ENCODE peak calls at places on chromosomes 5 and 9, in six cellular contexts. One of them, this sample, is unnamed.

GRCh38 chr5:395156-395920 is 47.6 kb upstream of the EXOC3 start:
- DNase-seq in CD8-positive, alpha-beta T cell: no peak
- DNase-seq in transverse colon: no peak
- DNase-seq in chondrocyte: peak; percentile 92
- DNase-seq in kidney: no peak
- DNase-seq in fibroblast of the aortic adventitia: peak; percentile 72
- DNase-seq in this sample: no peak

GRCh38 chr9:87309236-87309635 is 188.4 kb upstream of the DAPK1 start:
- DNase-seq in CD8-positive, alpha-beta T cell: no peak
- DNase-seq in transverse colon: no peak
- DNase-seq in chondrocyte: no peak
- DNase-seq in kidney: no peak
- DNase-seq in fibroblast of the aortic adventitia: no peak
- DNase-seq in this sample: no peak

GRCh38 chr5:5192681-5193080 is 52.6 kb downstream of the ADAMTS16 start:
- DNase-seq in CD8-positive, alpha-beta T cell: no peak
- DNase-seq in transverse colon: no peak
- DNase-seq in chondrocyte: no peak
- DNase-seq in kidney: no peak
- DNase-seq in fibroblast of the aortic adventitia: peak; percentile 32
- DNase-seq in this sample: no peak

GRCh38 chr9:135076143-135076875 is 11.2 kb upstream of the OLFM1 start:
- DNase-seq in CD8-positive, alpha-beta T cell: no peak
- DNase-seq in transverse colon: no peak
- DNase-seq in chondrocyte: no peak
- DNase-seq in kidney: peak; percentile 55
- DNase-seq in fibroblast of the aortic adventitia: no peak
- DNase-seq in this sample: no peak

GRCh38 chr5:103465891-103466290 is 96.7 kb downstream of the NUDT12 start:
- DNase-seq in CD8-positive, alpha-beta T cell: no peak
- DNase-seq in transverse colon: no peak
- DNase-seq in chondrocyte: no peak
- DNase-seq in kidney: no peak
- DNase-seq in fibroblast of the aortic adventitia: no peak
- DNase-seq in this sample: no peak

GRCh38 chr5:154860123-154860522 is 1.7 kb downstream of the CNOT8 start:
- DNase-seq in CD8-positive, alpha-beta T cell: no peak
- DNase-seq in transverse colon: peak; percentile 39
- DNase-seq in chondrocyte: no peak
- DNase-seq in kidney: peak; percentile 73
- DNase-seq in fibroblast of the aortic adventitia: peak; percentile 57
- DNase-seq in this sample: peak; percentile 75

GRCh38 chr5:52063186-52063585 is 679.9 kb downstream of the ISL1 start:
- DNase-seq in CD8-positive, alpha-beta T cell: no peak
- DNase-seq in transverse colon: no peak
- DNase-seq in chondrocyte: no peak
- DNase-seq in kidney: no peak
- DNase-seq in fibroblast of the aortic adventitia: no peak
- DNase-seq in this sample: peak; percentile 29

GRCh38 chr9:21831841-21832509 is 29.5 kb downstream of the MTAP start:
- DNase-seq in CD8-positive, alpha-beta T cell: no peak
- DNase-seq in transverse colon: no peak
- DNase-seq in chondrocyte: no peak
- DNase-seq in kidney: no peak
- DNase-seq in fibroblast of the aortic adventitia: peak; percentile 90
- DNase-seq in this sample: peak; percentile 95

GRCh38 chr9:5665059-5665458 is 36.2 kb downstream of the RIC1 start:
- DNase-seq in CD8-positive, alpha-beta T cell: no peak
- DNase-seq in transverse colon: no peak
- DNase-seq in chondrocyte: no peak
- DNase-seq in kidney: no peak
- DNase-seq in fibroblast of the aortic adventitia: no peak
- DNase-seq in this sample: no peak

GRCh38 chr5:150645070-150645700 is 4.7 kb downstream of the SYNPO start:
- DNase-seq in CD8-positive, alpha-beta T cell: no peak
- DNase-seq in transverse colon: no peak
- DNase-seq in chondrocyte: peak; percentile 43
- DNase-seq in kidney: peak; percentile 95
- DNase-seq in fibroblast of the aortic adventitia: peak; percentile 90
- DNase-seq in this sample: no peak

GRCh38 chr5:36403601-36404311 is 102.1 kb upstream of the RANBP3L start:
- DNase-seq in CD8-positive, alpha-beta T cell: no peak
- DNase-seq in transverse colon: no peak
- DNase-seq in chondrocyte: no peak
- DNase-seq in kidney: peak; percentile 68
- DNase-seq in fibroblast of the aortic adventitia: peak; percentile 95
- DNase-seq in this sample: no peak

GRCh38 chr9:76799481-76799880 is 35.2 kb downstream of the PCA3 start:
- DNase-seq in CD8-positive, alpha-beta T cell: no peak
- DNase-seq in transverse colon: no peak
- DNase-seq in chondrocyte: no peak
- DNase-seq in kidney: no peak
- DNase-seq in fibroblast of the aortic adventitia: no peak
- DNase-seq in this sample: no peak

GRCh38 chr5:63686938-63687337 is 275.3 kb downstream of the HTR1A start:
- DNase-seq in CD8-positive, alpha-beta T cell: no peak
- DNase-seq in transverse colon: no peak
- DNase-seq in chondrocyte: no peak
- DNase-seq in kidney: no peak
- DNase-seq in fibroblast of the aortic adventitia: no peak
- DNase-seq in this sample: no peak

GRCh38 chr9:75588808-75589207 is 301.7 kb upstream of the PCSK5 start:
- DNase-seq in CD8-positive, alpha-beta T cell: no peak
- DNase-seq in transverse colon: no peak
- DNase-seq in chondrocyte: no peak
- DNase-seq in kidney: no peak
- DNase-seq in fibroblast of the aortic adventitia: no peak
- DNase-seq in this sample: no peak

GRCh38 chr5:13478831-13479465 is 465.5 kb downstream of the DNAH5 start:
- DNase-seq in CD8-positive, alpha-beta T cell: no peak
- DNase-seq in transverse colon: no peak
- DNase-seq in chondrocyte: no peak
- DNase-seq in kidney: no peak
- DNase-seq in fibroblast of the aortic adventitia: peak; percentile 62
- DNase-seq in this sample: peak; percentile 64

GRCh38 chr5:164763211-164763610 is 1257.8 kb downstream of the MAT2B start:
- DNase-seq in CD8-positive, alpha-beta T cell: no peak
- DNase-seq in transverse colon: no peak
- DNase-seq in chondrocyte: no peak
- DNase-seq in kidney: no peak
- DNase-seq in fibroblast of the aortic adventitia: no peak
- DNase-seq in this sample: no peak

GRCh38 chr5:157456301-157456700 is 3.7 kb upstream of the NIPAL4 start:
- DNase-seq in CD8-positive, alpha-beta T cell: no peak
- DNase-seq in transverse colon: no peak
- DNase-seq in chondrocyte: no peak
- DNase-seq in kidney: no peak
- DNase-seq in fibroblast of the aortic adventitia: no peak
- DNase-seq in this sample: no peak

GRCh38 chr5:99285606-99286005 is 356.8 kb upstream of the CHD1 start:
- DNase-seq in CD8-positive, alpha-beta T cell: no peak
- DNase-seq in transverse colon: no peak
- DNase-seq in chondrocyte: no peak
- DNase-seq in kidney: no peak
- DNase-seq in fibroblast of the aortic adventitia: no peak
- DNase-seq in this sample: no peak

GRCh38 chr9:109923371-109923770 is 143.4 kb downstream of the PALM2AKAP2 start:
- DNase-seq in CD8-positive, alpha-beta T cell: no peak
- DNase-seq in transverse colon: no peak
- DNase-seq in chondrocyte: no peak
- DNase-seq in kidney: no peak
- DNase-seq in fibroblast of the aortic adventitia: no peak
- DNase-seq in this sample: no peak

GRCh38 chr9:123753669-123754307 is 176.1 kb downstream of the DENND1A start:
- DNase-seq in CD8-positive, alpha-beta T cell: no peak
- DNase-seq in transverse colon: no peak
- DNase-seq in chondrocyte: no peak
- DNase-seq in kidney: no peak
- DNase-seq in fibroblast of the aortic adventitia: no peak
- DNase-seq in this sample: no peak
- TF ChIP-seq CTCF in CD8-positive, alpha-beta T cell: no peak
- TF ChIP-seq CTCF in transverse colon: no peak
- TF ChIP-seq CTCF in chondrocyte: no peak
- TF ChIP-seq CTCF in kidney: no peak
- TF ChIP-seq CTCF in fibroblast of the aortic adventitia: no peak
- TF ChIP-seq CTCF in this sample: no peak

GRCh38 chr5:69462170-69462569 is 30.4 kb upstream of the OCLN start:
- DNase-seq in CD8-positive, alpha-beta T cell: no peak
- DNase-seq in transverse colon: no peak
- DNase-seq in chondrocyte: no peak
- DNase-seq in kidney: no peak
- DNase-seq in fibroblast of the aortic adventitia: no peak
- DNase-seq in this sample: no peak
- TF ChIP-seq CTCF in CD8-positive, alpha-beta T cell: no peak
- TF ChIP-seq CTCF in transverse colon: no peak
- TF ChIP-seq CTCF in chondrocyte: no peak
- TF ChIP-seq CTCF in kidney: no peak
- TF ChIP-seq CTCF in fibroblast of the aortic adventitia: no peak
- TF ChIP-seq CTCF in this sample: no peak

DNA sequence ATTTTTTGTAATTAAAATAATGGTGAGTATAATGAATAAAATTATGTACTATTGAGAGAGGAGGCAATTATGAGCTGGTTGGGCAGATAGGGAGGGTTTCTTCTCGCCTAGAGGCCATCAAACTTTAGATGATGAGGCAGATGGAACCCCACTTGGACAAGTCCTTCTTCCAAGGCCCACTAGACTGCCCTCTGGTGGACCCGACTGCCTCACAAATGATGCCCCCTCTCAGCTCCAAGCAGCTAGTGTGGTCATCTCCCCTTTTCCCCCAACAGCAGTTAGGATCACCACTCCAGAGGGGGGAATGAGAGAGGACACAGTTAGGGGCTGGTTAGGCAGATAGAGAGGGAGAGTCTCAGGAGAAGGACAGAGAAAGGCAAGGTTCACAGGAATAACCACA is 348.0 kb upstream of the CDH18 start:
- DNase-seq in CD8-positive, alpha-beta T cell: no peak
- DNase-seq in transverse colon: no peak
- DNase-seq in chondrocyte: no peak
- DNase-seq in kidney: no peak
- DNase-seq in fibroblast of the aortic adventitia: no peak
- DNase-seq in this sample: no peak
- TF ChIP-seq CTCF in CD8-positive, alpha-beta T cell: no peak
- TF ChIP-seq CTCF in transverse colon: no peak
- TF ChIP-seq CTCF in chondrocyte: no peak
- TF ChIP-seq CTCF in kidney: no peak
- TF ChIP-seq CTCF in fibroblast of the aortic adventitia: peak; percentile 17
- TF ChIP-seq CTCF in this sample: no peak

DNA sequence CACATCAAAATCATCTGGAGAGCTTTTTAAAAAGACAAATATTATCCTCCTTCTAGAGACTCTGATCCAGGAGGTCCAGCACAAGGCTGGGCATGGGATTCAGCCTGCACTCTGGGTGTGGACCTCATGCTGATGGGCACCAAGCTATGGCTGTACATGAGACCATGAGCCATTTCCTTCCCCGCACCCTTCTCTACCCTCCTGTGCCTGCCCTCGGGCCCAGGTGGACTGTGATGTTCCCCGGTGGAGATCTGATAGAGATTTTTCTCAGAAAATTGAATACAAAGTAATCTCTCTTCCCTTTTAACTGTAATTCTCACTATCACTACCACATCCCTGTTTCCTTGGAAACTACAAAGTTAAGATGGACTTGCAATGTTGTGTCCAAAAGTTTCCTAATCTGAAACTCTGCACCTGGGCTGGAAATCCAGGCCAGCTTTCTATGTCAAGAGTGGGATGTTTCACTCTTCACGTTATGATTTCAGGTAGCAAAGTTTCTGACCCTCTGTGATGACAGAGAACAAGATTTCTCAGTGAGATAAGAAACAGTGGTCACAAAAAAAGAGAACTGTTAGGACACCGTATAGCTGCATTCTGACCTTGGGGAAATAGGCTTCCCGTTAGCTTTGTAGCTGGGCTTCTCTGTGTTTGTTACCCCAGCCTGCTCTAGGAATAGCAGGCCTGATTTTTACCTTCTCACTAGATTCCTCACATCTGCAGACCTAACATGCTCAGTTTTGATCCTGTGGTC is 11.5 kb downstream of the SFXN1 start:
- DNase-seq in CD8-positive, alpha-beta T cell: no peak
- DNase-seq in transverse colon: no peak
- DNase-seq in chondrocyte: no peak
- DNase-seq in kidney: no peak
- DNase-seq in fibroblast of the aortic adventitia: no peak
- DNase-seq in this sample: no peak
- TF ChIP-seq CTCF in CD8-positive, alpha-beta T cell: no peak
- TF ChIP-seq CTCF in transverse colon: no peak
- TF ChIP-seq CTCF in chondrocyte: no peak
- TF ChIP-seq CTCF in kidney: no peak
- TF ChIP-seq CTCF in fibroblast of the aortic adventitia: no peak
- TF ChIP-seq CTCF in this sample: no peak

GRCh38 chr9:34633851-34634550 is 3.6 kb downstream of the SIGMAR1 start:
- DNase-seq in CD8-positive, alpha-beta T cell: peak; percentile 69
- DNase-seq in transverse colon: peak; percentile 66
- DNase-seq in chondrocyte: no peak
- DNase-seq in kidney: no peak
- DNase-seq in fibroblast of the aortic adventitia: peak; percentile 75
- DNase-seq in this sample: peak; percentile 59
- TF ChIP-seq CTCF in CD8-positive, alpha-beta T cell: peak; percentile 89
- TF ChIP-seq CTCF in transverse colon: peak; percentile 86
- TF ChIP-seq CTCF in chondrocyte: peak; percentile 92
- TF ChIP-seq CTCF in kidney: peak; percentile 86
- TF ChIP-seq CTCF in fibroblast of the aortic adventitia: peak; percentile 82
- TF ChIP-seq CTCF in this sample: peak; percentile 82

This sample was measured in bronchial epithelial cell.